ENCODE peak calls at places on chromosome 12, in five cellular contexts. Y is body of pancreas, P is nephron progenitor cell, D is gastrocnemius medialis, V is mesothelial cell of epicardium. W is an unnamed sample.

GRCh38 chr12:18101043-18101442 is 11.1 kb upstream of the RERGL start:
- DNase-seq in Y (no peak), P (no peak), D (no peak), V (no peak), W (no peak)

GRCh38 chr12:124730455-124730932 is 133.2 kb downstream of the SCARB1 start:
- DNase-seq in Y (peak; percentile 40), P (no peak), D (no peak), V (peak; percentile 48), W (no peak)

GRCh38 chr12:17810399-17810798 is 279.6 kb downstream of the RERGL start:
- DNase-seq in Y (no peak), P (no peak), D (no peak), V (no peak), W (no peak)

GRCh38 chr12:116958402-116959197 is 47.9 kb downstream of the FBXW8 start:
- DNase-seq in Y (no peak), P (no peak), D (no peak), V (no peak), W (no peak)

GRCh38 chr12:11958216-11959091 is 112.3 kb upstream of the BCL2L14 start:
- DNase-seq in Y (no peak), P (no peak), D (no peak), V (no peak), W (no peak)

GRCh38 chr12:122421815-122422737 is at the start of gene CLIP1:
- DNase-seq in Y (peak; percentile 80), P (peak; percentile 73), D (peak; percentile 83), V (peak; percentile 49), W (peak; percentile 70)

GRCh38 chr12:130490674-130491073 is 153.0 kb downstream of the PIWIL1 start:
- DNase-seq in Y (no peak), P (no peak), D (no peak), V (no peak), W (no peak)

GRCh38 chr12:3362751-3363150 is 128.3 kb upstream of the PRMT8 start:
- DNase-seq in Y (peak; percentile 57), P (no peak), D (no peak), V (no peak), W (no peak)

GRCh38 chr12:108647199-108647935 is 13.7 kb upstream of the SELPLG start:
- DNase-seq in Y (no peak), P (no peak), D (no peak), V (no peak), W (no peak)

GRCh38 chr12:30818562-30818961 is 63.8 kb upstream of the CAPRIN2 start:
- DNase-seq in Y (no peak), P (no peak), D (no peak), V (no peak), W (no peak)

GRCh38 chr12:105324704-105325103 is 5.8 kb upstream of the C12orf75 start:
- DNase-seq in Y (no peak), P (no peak), D (no peak), V (no peak), W (no peak)

GRCh38 chr12:132689227-132689626 is 1.8 kb downstream of the PXMP2 start:
- DNase-seq in Y (peak; percentile 76), P (no peak), D (no peak), V (no peak), W (peak; percentile 25)

GRCh38 chr12:15199886-15200285 is 21.3 kb downstream of the RERG start:
- DNase-seq in Y (no peak), P (no peak), D (no peak), V (no peak), W (no peak)

GRCh38 chr12:88579572-88579940 is 715 bp downstream of the KITLG start:
- DNase-seq in Y (peak; percentile 77), P (peak; percentile 47), D (no peak), V (no peak), W (peak; percentile 18)

GRCh38 chr12:124420972-124421674 is 126.2 kb downstream of the RFLNA start:
- DNase-seq in Y (no peak), P (no peak), D (no peak), V (no peak), W (no peak)

GRCh38 chr12:102948941-102949352 is 8.5 kb upstream of the ASCL1 start:
- DNase-seq in Y (peak; percentile 69), P (peak; percentile 85), D (no peak), V (no peak), W (peak; percentile 81)

GRCh38 chr12:99381992-99382391 is 265.6 kb upstream of the GARIN6 start:
- DNase-seq in Y (no peak), P (no peak), D (no peak), V (no peak), W (no peak)

GRCh38 chr12:118436986-118437385 is 60.6 kb downstream of the SUDS3 start:
- DNase-seq in Y (no peak), P (no peak), D (no peak), V (no peak), W (no peak)

GRCh38 chr12:114685869-114686268 is 1.9 kb upstream of the TBX3 start:
- DNase-seq in Y (no peak), P (no peak), D (no peak), V (no peak), W (no peak)

GRCh38 chr12:30701056-30701455 is 5.4 kb upstream of the IPO8 start:
- DNase-seq in Y (no peak), P (no peak), D (no peak), V (no peak), W (no peak)

GRCh38 chr12:109432431-109432830 is 44.7 kb downstream of the KCTD10 start:
- DNase-seq in Y (no peak), P (no peak), D (no peak), V (no peak), W (no peak)

GRCh38 chr12:108779998-108780688 is 48.8 kb upstream of the CORO1C start:
- DNase-seq in Y (no peak), P (no peak), D (no peak), V (no peak), W (no peak)

GRCh38 chr12:131067993-131068942 is 114.6 kb downstream of the ADGRD1 start:
- DNase-seq in Y (no peak), P (no peak), D (no peak), V (no peak), W (no peak)

GRCh38 chr12:65673291-65673690 is 151.0 kb upstream of the HMGA2 start:
- DNase-seq in Y (no peak), P (no peak), D (no peak), V (no peak), W (no peak)

GRCh38 chr12:49264466-49264872 is 413 bp upstream of the TUBA1C start:
- DNase-seq in Y (no peak), P (peak; percentile 47), D (no peak), V (peak; percentile 34), W (no peak)

GRCh38 chr12:4449862-4450222 is 4.2 kb upstream of the FGF6 start:
- DNase-seq in Y (peak; percentile 67), P (no peak), D (peak; percentile 69), V (no peak), W (no peak)

GRCh38 chr12:33026791-33027190 is 130.2 kb upstream of the PKP2 start:
- DNase-seq in Y (no peak), P (no peak), D (no peak), V (no peak), W (no peak)

GRCh38 chr12:32002848-32003493 is 43.8 kb downstream of the RESF1 start:
- DNase-seq in Y (no peak), P (no peak), D (no peak), V (no peak), W (no peak)

GRCh38 chr12:123937707-123938600 is 34.7 kb downstream of the CCDC92 start:
- DNase-seq in Y (no peak), P (no peak), D (no peak), V (no peak), W (no peak)

GRCh38 chr12:46938071-46938678 is 112.4 kb upstream of the SLC38A4 start:
- DNase-seq in Y (no peak), P (no peak), D (no peak), V (no peak), W (no peak)

GRCh38 chr12:111546758-111547383 is 52.2 kb downstream of the ATXN2 start:
- DNase-seq in Y (no peak), P (no peak), D (no peak), V (no peak), W (no peak)

GRCh38 chr12:39144613-39145061 is 239.2 kb upstream of the CPNE8 start:
- DNase-seq in Y (peak; percentile 9), P (no peak), D (no peak), V (no peak), W (peak; percentile 46)

GRCh38 chr12:3130053-3130805 is 53.0 kb downstream of the TSPAN9 start:
- DNase-seq in Y (no peak), P (no peak), D (peak; percentile 53), V (no peak), W (no peak)

GRCh38 chr12:76117067-76117691 is 32.7 kb upstream of the NAP1L1 start:
- DNase-seq in Y (peak; percentile 15), P (no peak), D (no peak), V (no peak), W (no peak)
- TF ChIP-seq CTCF in Y (no peak), P (no peak), D (no peak), V (no peak), W (no peak)

DNA sequence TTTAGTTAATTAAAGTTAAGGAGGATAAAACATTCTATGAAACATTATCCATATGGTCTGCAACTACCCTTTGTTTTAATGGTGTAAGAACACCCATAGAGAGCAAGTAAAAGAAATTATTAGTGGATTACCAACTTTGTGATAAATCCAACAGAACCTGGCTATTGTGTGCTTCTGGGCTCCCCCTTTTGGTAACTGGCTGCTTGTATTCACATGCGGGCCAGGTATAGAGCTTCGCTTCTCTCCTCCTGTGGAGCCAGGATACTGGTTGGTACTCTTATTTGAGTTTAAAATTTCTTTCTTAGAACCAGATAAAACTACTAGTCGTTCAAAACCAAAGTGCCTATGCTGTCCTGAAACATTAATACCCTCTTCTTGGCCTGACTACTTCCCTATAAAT is 81.0 kb downstream of the PTPRR start:
- DNase-seq in Y (no peak), P (no peak), D (no peak), V (no peak), W (no peak)
- TF ChIP-seq CTCF in Y (no peak), P (no peak), D (no peak), V (no peak), W (no peak)

GRCh38 chr12:8609061-8609570 is 3.5 kb downstream of the AICDA start:
- DNase-seq in Y (peak; percentile 6), P (peak; percentile 23), D (no peak), V (no peak), W (peak; percentile 33)
- TF ChIP-seq CTCF in Y (peak; percentile 58), P (peak; percentile 83), D (no peak), V (peak; percentile 66), W (peak; percentile 37)

GRCh38 chr12:9379023-9379742 is 171.0 kb upstream of the PZP start:
- DNase-seq in Y (no peak), P (no peak), D (no peak), V (no peak), W (no peak)

GRCh38 chr12:9383585-9383984 is 175.4 kb upstream of the PZP start:
- DNase-seq in Y (no peak), P (no peak), D (no peak), V (no peak), W (no peak)

GRCh38 chr12:9380650-9381049 is 172.5 kb upstream of the PZP start:
- DNase-seq in Y (no peak), P (no peak), D (no peak), V (no peak), W (no peak)

GRCh38 chr12:9381619-9382018 is 173.4 kb upstream of the PZP start:
- DNase-seq in Y (no peak), P (no peak), D (no peak), V (no peak), W (no peak)

DNA sequence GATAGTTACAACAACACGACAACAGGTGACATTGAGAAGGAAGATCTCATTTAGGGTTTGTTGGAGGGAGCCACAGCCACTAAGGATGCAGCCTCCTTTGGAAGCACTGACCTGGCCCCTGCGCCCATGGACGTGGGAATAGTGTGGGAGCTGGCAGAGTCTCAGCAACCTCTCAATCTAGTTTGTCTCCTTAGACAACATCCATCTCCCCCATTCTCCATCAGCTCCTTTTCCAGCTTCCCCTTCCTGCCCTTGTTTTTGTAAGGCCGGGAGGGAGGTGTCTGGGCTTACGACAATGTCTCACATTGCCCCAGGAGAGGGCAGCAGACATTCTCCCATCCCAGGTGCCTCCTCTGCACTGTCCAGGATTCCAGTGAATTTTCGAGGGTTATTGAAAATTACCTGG is 170.2 kb upstream of the PZP start:
- DNase-seq in Y (no peak), P (peak; percentile 32), D (no peak), V (no peak), W (peak; percentile 41)
- TF ChIP-seq CTCF in Y (peak; percentile 16), P (peak; percentile 36), D (no peak), V (no peak), W (no peak)

W was measured in WTC11.